ENCODE peak calls at places on chromosomes 4 and X, in eight cellular contexts. N is SJSA1; O is SK-N-SH; D is naive thymus-derived CD4-positive, alpha-beta T cell; J is T-helper 17 cell; U is aorta; F is cardiac muscle cell; V is CD8-positive, alpha-beta memory T cell. E is an unnamed sample. For H3K9me3, the result is how much of the 10 kb centered on the place peaks cover.

GRCh38 chrX:24860140-24860539 is 155.6 kb downstream of the ARX start:
- DNase-seq in U (no peak), J (no peak), N (no peak), V (no peak), D (no peak), O (no peak), F (no peak), E (no peak)

GRCh38 chrX:482192-482701 is 95.5 kb upstream of the PPP2R3B start:
- DNase-seq in N (no peak), D (no peak), O (no peak), U (no peak), V (no peak), J (no peak), F (no peak), E (no peak)

GRCh38 chr4:134777626-134778025 is 576.0 kb upstream of the PABPC4L start:
- DNase-seq in F (peak), D (no peak), J (no peak), V (no peak), U (no peak), O (peak), N (no peak), E (peak)

GRCh38 chrX:31371956-31372355 is 300.1 kb upstream of the FTHL17 start:
- DNase-seq in N (no peak), U (no peak), D (no peak), O (no peak), J (no peak), F (no peak), V (no peak), E (no peak)

GRCh38 chrX:118627084-118627758 is 100.2 kb upstream of the IL13RA1 start:
- DNase-seq in O (peak), N (no peak), D (no peak), F (no peak), U (no peak), J (no peak), V (no peak), E (no peak)

GRCh38 chr4:71209161-71209560 is 129.7 kb upstream of the SLC4A4 start:
- DNase-seq in U (no peak), F (no peak), V (no peak), O (no peak), D (no peak), J (no peak), N (no peak), E (no peak)

GRCh38 chr4:2168469-2169319 is 73.2 kb downstream of the HAUS3 start:
- DNase-seq in V (no peak), F (no peak), J (no peak), U (no peak), N (no peak), O (no peak), D (no peak), E (no peak)

GRCh38 chrX:115494133-115494532 is 66.8 kb upstream of the PLS3 start:
- DNase-seq in J (no peak), D (no peak), F (no peak), N (no peak), V (no peak), U (no peak), O (no peak), E (no peak)

GRCh38 chrX:17553451-17553850 is 178.5 kb downstream of the NHS start:
- DNase-seq in U (peak), F (no peak), V (no peak), J (no peak), D (no peak), O (no peak), N (no peak), E (no peak)

GRCh38 chr4:19214591-19214990 is 1037.1 kb upstream of the SLIT2 start:
- DNase-seq in F (no peak), J (no peak), O (no peak), U (no peak), N (no peak), D (no peak), V (no peak), E (no peak)

GRCh38 chrX:103488332-103488731 is 31.0 kb downstream of the RAB40A start:
- DNase-seq in J (no peak), V (no peak), O (peak), N (no peak), F (peak), U (no peak), D (no peak), E (no peak)

GRCh38 chr4:111934294-111934693 is 211.0 kb upstream of the FAM241A start:
- DNase-seq in U (no peak), D (no peak), V (no peak), N (no peak), O (no peak), J (no peak), F (no peak), E (no peak)

GRCh38 chrX:124211312-124211942 is 121.0 kb upstream of the TEX13D start:
- DNase-seq in O (peak), V (no peak), J (no peak), F (peak), D (no peak), U (no peak), N (no peak), E (no peak)

GRCh38 chrX:2828404-2829065 is at the start of gene GYG2:
- DNase-seq in V (no peak), J (no peak), N (peak), F (peak), U (no peak), O (peak), D (no peak), E (no peak)

GRCh38 chr4:40681600-40682297 is 52.1 kb upstream of the RBM47 start:
- DNase-seq in J (no peak), D (no peak), V (no peak), U (no peak), F (peak), N (no peak), O (no peak), E (no peak)

GRCh38 chrX:139967300-139967699 is 2.0 kb upstream of the CXorf66 start:
- DNase-seq in D (no peak), V (no peak), O (peak), N (no peak), U (no peak), J (no peak), F (no peak), E (no peak)

DNA sequence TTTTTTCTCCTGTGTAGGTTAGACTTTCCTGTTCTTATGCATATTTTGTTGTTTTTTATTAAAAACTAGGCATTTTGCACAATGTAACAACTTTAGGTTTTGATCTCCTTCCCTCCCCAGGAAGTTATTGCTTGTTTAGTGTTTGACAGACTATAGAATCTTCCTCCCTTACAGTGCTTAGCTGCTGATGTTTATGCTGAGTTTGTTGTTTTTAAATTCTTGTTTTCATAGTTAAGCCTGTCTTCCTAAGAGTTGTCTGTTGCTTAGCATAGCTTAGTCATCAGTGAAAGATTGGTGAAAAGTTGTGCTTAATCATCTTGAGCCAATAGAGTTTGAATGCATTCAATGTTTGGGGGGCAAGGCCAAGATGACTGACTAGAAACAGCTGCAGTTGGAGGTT is 157.5 kb downstream of the NKX6-1 start:
- DNase-seq in F (no peak), J (no peak), D (no peak), O (no peak), U (no peak), N (no peak), V (no peak), E (no peak)
- H3K9me3 ChIP-seq in F (under half), J (under half), D (under half), O (under half), U (under half), N (under half), V (under half), E (under half)

GRCh38 chr4:86296865-86297264 is 63.0 kb downstream of the MAPK10 start:
- DNase-seq in U (no peak), J (no peak), D (no peak), F (no peak), N (no peak), V (no peak), O (no peak), E (no peak)

GRCh38 chr4:86291180-86291579 is 68.7 kb downstream of the MAPK10 start:
- DNase-seq in O (no peak), F (no peak), V (no peak), J (no peak), U (no peak), D (no peak), N (no peak), E (no peak)

GRCh38 chr4:86300516-86300915 is 59.3 kb downstream of the MAPK10 start:
- DNase-seq in N (no peak), D (no peak), V (no peak), O (no peak), J (no peak), U (no peak), F (no peak), E (no peak)

GRCh38 chr4:86294883-86295282 is 65.0 kb downstream of the MAPK10 start:
- DNase-seq in V (no peak), F (no peak), U (no peak), J (no peak), N (no peak), D (no peak), O (no peak), E (no peak)
- H3K9me3 ChIP-seq in V (under half), F (under half), U (under half), J (under half), N (under half), D (under half), O (under half), E (under half)

GRCh38 chr4:11261066-11261850 is 167.4 kb downstream of the HS3ST1 start:
- DNase-seq in U (no peak), N (no peak), O (no peak), V (no peak), J (no peak), F (no peak), D (no peak), E (no peak)

GRCh38 chr4:11263208-11263607 is 165.5 kb downstream of the HS3ST1 start:
- DNase-seq in N (no peak), V (no peak), F (no peak), J (no peak), O (no peak), D (no peak), U (no peak), E (peak)

DNA sequence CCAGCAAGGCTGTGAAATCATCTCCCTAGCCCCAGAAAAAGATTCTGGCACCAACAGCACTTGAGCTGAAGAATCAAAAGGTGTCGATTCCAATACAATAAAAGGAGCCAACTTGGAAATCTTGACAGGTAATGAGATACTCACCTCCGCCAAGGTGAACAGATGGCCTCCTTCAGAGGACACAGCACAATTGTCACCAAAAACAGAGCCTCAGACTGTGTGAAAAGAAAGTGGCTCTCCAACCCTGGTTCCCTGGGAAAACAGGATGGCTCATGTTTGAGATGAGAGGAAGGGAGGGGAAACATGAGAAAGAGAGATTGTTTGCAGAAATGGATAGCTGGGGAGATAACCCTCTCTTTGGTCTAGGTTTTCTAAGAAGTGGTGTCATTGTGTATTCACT is 168.9 kb downstream of the HS3ST1 start:
- DNase-seq in F (no peak), J (no peak), V (no peak), D (no peak), U (no peak), N (no peak), O (no peak), E (no peak)
- H3K9me3 ChIP-seq in F (under half), J (under half), V (under half), D (under half), U (under half), N (under half), O (under half), E (under half)

DNA sequence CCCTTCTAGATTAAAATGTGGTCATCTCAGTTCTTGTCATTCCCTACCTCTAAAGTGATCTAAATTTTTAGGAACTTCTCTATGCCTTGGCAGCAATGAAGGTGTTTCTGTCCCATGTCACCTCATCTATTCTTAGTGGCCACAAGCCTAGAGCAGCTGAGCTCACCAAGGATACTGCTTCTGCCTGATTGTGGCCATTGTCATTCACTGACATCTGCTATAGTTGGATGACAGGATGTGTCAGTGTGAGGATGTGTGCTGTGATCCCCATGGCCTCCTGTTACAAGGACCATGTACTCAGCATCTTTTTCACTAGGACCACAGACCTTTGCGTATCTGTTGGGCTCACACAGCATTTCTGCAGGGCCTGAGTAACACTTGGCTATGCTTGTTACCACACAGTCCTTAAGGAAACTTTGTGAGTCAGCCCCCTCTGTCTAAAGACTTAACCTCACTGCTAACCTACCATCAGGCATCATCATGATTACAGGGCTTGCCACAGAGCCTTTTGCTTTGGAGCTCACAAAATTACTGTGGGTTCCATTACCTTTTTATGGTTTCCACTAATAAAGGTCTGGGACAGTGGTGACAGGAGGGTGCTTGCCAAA is 421.0 kb downstream of the ADAM29 start:
- DNase-seq in O (no peak), U (no peak), V (no peak), J (no peak), D (no peak), N (no peak), F (no peak), E (no peak)
- H3K9me3 ChIP-seq in O (under half), U (under half), V (under half), J (under half), D (under half), N (under half), F (under half), E (under half)

DNA sequence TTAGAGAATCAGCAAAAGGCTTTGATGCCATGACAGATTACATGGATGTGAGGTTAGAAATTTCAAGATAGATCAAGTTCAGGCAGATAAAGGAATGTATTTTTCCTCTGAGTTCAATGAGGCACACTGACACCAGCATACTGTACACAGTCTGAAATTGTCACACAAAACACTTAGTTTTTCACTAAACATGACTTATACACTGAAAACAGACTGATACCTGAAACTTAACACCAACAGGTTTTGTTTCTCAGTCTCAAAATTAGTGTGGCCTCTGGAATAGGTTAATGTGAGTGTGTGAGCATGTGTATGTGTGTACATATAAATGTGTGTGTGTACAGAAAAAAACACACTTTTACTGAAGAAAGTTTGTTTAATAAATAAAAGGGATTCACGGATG is 129.9 kb upstream of the SLITRK2 start:
- DNase-seq in N (no peak), O (no peak), U (no peak), J (no peak), F (no peak), D (no peak), V (no peak), E (no peak)
- H3K9me3 ChIP-seq in N (under half), O (under half), U (under half), J (under half), F (under half), D (under half), V (under half), E (under half)

DNA sequence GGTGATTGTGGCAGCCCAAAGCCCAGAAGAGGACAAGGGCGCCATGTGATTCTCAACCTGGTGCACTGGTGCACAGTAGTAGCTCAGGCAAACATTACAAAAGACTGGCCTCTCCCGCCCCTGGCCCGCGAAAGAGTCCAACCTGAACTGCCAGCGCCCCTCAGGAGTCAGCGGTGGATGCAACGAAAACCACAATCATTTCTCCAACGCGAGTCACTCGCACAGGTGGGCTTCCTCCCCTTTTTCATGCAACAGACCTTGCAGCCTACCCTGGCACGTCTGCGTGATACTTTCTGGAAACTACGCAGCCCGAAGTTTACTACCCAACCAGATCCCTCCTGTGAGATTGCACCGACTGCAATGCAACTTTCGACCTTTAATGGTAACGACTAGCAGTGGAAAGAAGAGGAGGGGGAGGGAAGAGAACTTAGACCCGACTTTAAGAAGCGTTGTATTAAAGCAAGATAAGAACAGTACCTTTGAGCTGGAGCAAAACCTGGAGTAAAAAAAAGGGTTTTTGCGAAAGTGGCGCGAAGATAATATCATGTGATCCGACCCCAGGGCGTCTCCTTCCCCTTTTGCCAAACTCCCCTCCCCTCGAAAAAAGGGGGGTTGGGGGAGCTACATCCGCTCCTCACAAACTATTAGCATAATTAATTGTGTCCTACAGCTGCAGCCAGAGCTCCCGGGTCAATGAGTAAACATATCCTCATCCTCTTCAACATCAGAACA is 63.3 kb upstream of the CCDC160 start:
- DNase-seq in N (no peak), F (peak), D (no peak), O (peak), J (no peak), U (no peak), V (no peak), E (no peak)
- H3K9me3 ChIP-seq in N (under half), F (under half), D (under half), O (under half), J (under half), U (under half), V (under half), E (under half)

GRCh38 chrX:11655282-11655985 is 10.3 kb downstream of the ARHGAP6 start:
- DNase-seq in J (no peak), D (no peak), F (no peak), O (no peak), V (no peak), U (no peak), N (no peak), E (no peak)
- H3K9me3 ChIP-seq in J (under half), D (under half), F (under half), O (under half), V (under half), U (under half), N (under half), E (under half)

GRCh38 chr4:566508-567295 is 9.4 kb downstream of the TMEM271 start:
- DNase-seq in U (no peak), F (no peak), V (no peak), D (no peak), J (no peak), N (no peak), O (peak), E (no peak)

GRCh38 chr4:566035-566434 is 10.1 kb downstream of the TMEM271 start:
- DNase-seq in U (no peak), D (no peak), O (no peak), F (no peak), V (no peak), N (no peak), J (no peak), E (no peak)

GRCh38 chr4:568351-568652 is 7.8 kb downstream of the TMEM271 start:
- DNase-seq in F (no peak), N (no peak), U (no peak), V (no peak), O (no peak), D (no peak), J (no peak), E (no peak)

GRCh38 chr4:568962-569361 is 7.1 kb downstream of the TMEM271 start:
- DNase-seq in D (no peak), O (no peak), F (no peak), N (no peak), U (no peak), J (no peak), V (no peak), E (no peak)

GRCh38 chr4:567457-568350 is 8.4 kb downstream of the TMEM271 start:
- DNase-seq in D (no peak), J (no peak), N (no peak), O (no peak), U (no peak), V (no peak), F (no peak), E (no peak)
- H3K9me3 ChIP-seq in D (under half), J (under half), N (under half), O (under half), U (under half), V (under half), F (under half), E (under half)

GRCh38 chr4:66613591-66613990 is 931.7 kb downstream of the CENPC start:
- DNase-seq in J (no peak), N (no peak), O (no peak), F (no peak), U (no peak), D (no peak), V (no peak), E (no peak)
- H3K9me3 ChIP-seq in J (under half), N (under half), O (under half), F (under half), U (under half), D (under half), V (under half), E (under half)

GRCh38 chr4:36587909-36588472 is 306.6 kb downstream of the DTHD1 start:
- DNase-seq in V (no peak), J (no peak), D (no peak), U (no peak), F (no peak), O (no peak), N (no peak), E (no peak)
- H3K9me3 ChIP-seq in V (under half), J (under half), D (under half), U (under half), F (under half), O (under half), N (under half), E (under half)